ENCODE peak calls at places on chromosomes 4 and X, in ten cellular contexts. P is left ventricle myocardium inferior, H is foreskin fibroblast, W is psoas muscle, F is AG04450, V is NB4, J is endodermal cell, T is pancreas, M is right lobe of liver, Z is adrenal gland. B is an unnamed sample.

GRCh38 chr4:54231419-54232150 is 2.5 kb downstream of the PDGFRA start:
- DNase-seq in P (peak), H (peak), W (peak), F (no peak), V (no peak), J (peak), T (no peak), M (peak), Z (peak), B (peak)

GRCh38 chr4:127212269-127212580 is 420.5 kb upstream of the INTU start:
- DNase-seq in P (no peak), H (no peak), W (no peak), F (no peak), V (no peak), J (no peak), T (no peak), M (no peak), Z (no peak), B (no peak)

GRCh38 chr4:39950861-39951481 is 26.7 kb downstream of the PDS5A start:
- DNase-seq in P (no peak), H (no peak), W (no peak), F (no peak), V (no peak), J (no peak), T (no peak), M (no peak), Z (no peak), B (no peak)

GRCh38 chr4:84660606-84661005 is 77.7 kb downstream of the CDS1 start:
- DNase-seq in P (no peak), H (no peak), W (no peak), F (no peak), V (no peak), J (no peak), T (no peak), M (no peak), Z (no peak), B (no peak)

GRCh38 chr4:89056953-89057398 is at the start of gene FAM13A:
- DNase-seq in P (peak), H (peak), W (peak), F (peak), V (peak), J (peak), T (peak), M (peak), Z (peak), B (peak)

GRCh38 chr4:4985844-4986243 is 33.4 kb downstream of the CYTL1 start:
- DNase-seq in P (no peak), H (peak), W (no peak), F (no peak), V (peak), J (peak), T (no peak), M (no peak), Z (no peak), B (no peak)

GRCh38 chr4:174086829-174087799 is 196.4 kb downstream of the FBXO8 start:
- DNase-seq in P (no peak), H (no peak), W (no peak), F (no peak), V (no peak), J (no peak), T (no peak), M (no peak), Z (no peak), B (no peak)

GRCh38 chr4:86521373-86521969 is 72.6 kb upstream of the PTPN13 start:
- DNase-seq in P (no peak), H (no peak), W (no peak), F (no peak), V (peak), J (no peak), T (no peak), M (no peak), Z (no peak), B (no peak)

GRCh38 chr4:149885896-149886295 is 70.3 kb upstream of the IQCM start:
- DNase-seq in P (no peak), H (peak), W (no peak), F (peak), V (no peak), J (no peak), T (no peak), M (no peak), Z (no peak), B (peak)

GRCh38 chr4:37982736-37983135 is 22.5 kb downstream of the PTTG2 start:
- DNase-seq in P (no peak), H (no peak), W (no peak), F (no peak), V (no peak), J (no peak), T (no peak), M (no peak), Z (no peak), B (no peak)

GRCh38 chr4:40550900-40551546 is 78.6 kb downstream of the RBM47 start:
- DNase-seq in P (no peak), H (peak), W (no peak), F (no peak), V (peak), J (no peak), T (peak), M (no peak), Z (no peak), B (peak)

GRCh38 chr4:26953361-26953760 is 92.7 kb downstream of the STIM2 start:
- DNase-seq in P (no peak), H (no peak), W (no peak), F (no peak), V (no peak), J (no peak), T (no peak), M (no peak), Z (no peak), B (no peak)

GRCh38 chrX:97117572-97117971 is 233.9 kb downstream of the RPA4 start:
- DNase-seq in P (no peak), H (no peak), W (no peak), F (no peak), V (no peak), J (no peak), T (no peak), M (no peak), Z (no peak), B (no peak)

GRCh38 chr4:102620697-102621497 is 119.7 kb downstream of the NFKB1 start:
- DNase-seq in P (no peak), H (peak), W (no peak), F (peak), V (peak), J (no peak), T (peak), M (peak), Z (peak), B (peak)

GRCh38 chrX:47854474-47854873 is 17.8 kb downstream of the ZNF81 start:
- DNase-seq in P (peak), H (peak), W (no peak), F (no peak), V (peak), J (peak), T (peak), M (peak), Z (peak), B (peak)

GRCh38 chrX:54172455-54172854 is 10.6 kb downstream of the FAM120C start:
- DNase-seq in P (no peak), H (no peak), W (no peak), F (no peak), V (no peak), J (no peak), T (no peak), M (no peak), Z (no peak), B (no peak)

GRCh38 chr4:38663801-38664703 is at the start of gene KLF3:
- DNase-seq in P (peak), H (peak), W (peak), F (peak), V (peak), J (peak), T (peak), M (peak), Z (peak), B (peak)

GRCh38 chr4:157509286-157509685 is 288.8 kb downstream of the GRIA2 start:
- DNase-seq in P (no peak), H (no peak), W (no peak), F (no peak), V (no peak), J (no peak), T (no peak), M (no peak), Z (no peak), B (no peak)

GRCh38 chr4:182575225-182575624 is 332.0 kb downstream of the TENM3 start:
- DNase-seq in P (no peak), H (no peak), W (no peak), F (no peak), V (no peak), J (no peak), T (no peak), M (no peak), Z (no peak), B (no peak)

GRCh38 chr4:8516996-8517550 is 63.1 kb upstream of the GPR78 start:
- DNase-seq in P (no peak), H (no peak), W (no peak), F (no peak), V (no peak), J (no peak), T (no peak), M (no peak), Z (no peak), B (no peak)

GRCh38 chrX:1322393-1322792 is 14.2 kb upstream of the IL3RA start:
- DNase-seq in P (no peak), H (no peak), W (no peak), F (no peak), V (peak), J (no peak), T (no peak), M (no peak), Z (no peak), B (no peak)

GRCh38 chr4:153344131-153345010 is at the start of gene MND1:
- DNase-seq in P (peak), H (peak), W (peak), F (no peak), V (peak), J (peak), T (peak), M (peak), Z (peak), B (peak)

GRCh38 chr4:55807556-55807955 is 12.0 kb upstream of the EXOC1L start:
- DNase-seq in P (no peak), H (no peak), W (no peak), F (no peak), V (no peak), J (no peak), T (no peak), M (no peak), Z (no peak), B (no peak)

GRCh38 chr4:5979981-5980380 is 38.2 kb downstream of the C4orf50 start:
- DNase-seq in P (no peak), H (no peak), W (no peak), F (no peak), V (peak), J (peak), T (no peak), M (no peak), Z (peak), B (peak)

GRCh38 chr4:56958111-56958517 is 19.3 kb downstream of the NOA1 start:
- DNase-seq in P (peak), H (peak), W (peak), F (peak), V (peak), J (no peak), T (peak), M (peak), Z (peak), B (peak)

GRCh38 chr4:106618920-106619319 is 250.3 kb upstream of the GIMD1 start:
- DNase-seq in P (no peak), H (peak), W (no peak), F (no peak), V (peak), J (no peak), T (no peak), M (no peak), Z (no peak), B (peak)

GRCh38 chrX:129980540-129981206 is 1.8 kb upstream of the BCORL1 start:
- DNase-seq in P (peak), H (peak), W (peak), F (no peak), V (peak), J (peak), T (peak), M (peak), Z (no peak), B (no peak)
- H3K4me3 ChIP-seq in P (no peak), H (peak), W (no peak), F (peak), V (peak), J (peak), T (no peak), M (no peak), Z (no peak), B (peak)

GRCh38 chrX:136767104-136767941 is 13.4 kb downstream of the ARHGEF6 start:
- DNase-seq in P (peak), H (peak), W (peak), F (no peak), V (peak), J (peak), T (peak), M (peak), Z (peak), B (peak)
- TF ChIP-seq CTCF in P (peak), H (peak), W (peak), F (no peak), V (no peak), J (peak), T (no peak), M (peak), Z (peak), B (no peak)

DNA sequence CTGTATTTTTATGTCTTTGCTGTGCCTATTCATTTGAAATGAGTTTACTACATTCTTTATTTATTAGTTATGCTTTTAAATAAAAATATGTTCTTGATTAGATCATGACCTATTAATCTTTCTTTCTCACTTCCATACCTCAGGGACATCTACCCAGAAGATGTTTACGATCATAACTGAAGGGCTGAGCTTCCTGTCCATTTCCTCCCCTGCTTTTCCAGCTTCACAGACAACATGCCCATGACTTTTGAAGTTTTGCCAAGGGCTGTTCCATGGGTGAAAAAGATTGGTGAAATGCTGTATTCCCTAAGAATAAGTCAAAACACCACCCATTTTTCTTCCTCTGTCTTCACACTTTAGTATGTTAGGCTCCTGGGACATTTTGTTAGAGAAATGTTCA is 99.7 kb upstream of the DDIT4L start:
- DNase-seq in P (no peak), H (peak), W (no peak), F (no peak), V (no peak), J (no peak), T (no peak), M (no peak), Z (no peak), B (peak)
- H3K4me3 ChIP-seq in P (no peak), H (no peak), W (no peak), F (no peak), V (no peak), J (no peak), T (no peak), M (no peak), Z (no peak), B (no peak)

DNA sequence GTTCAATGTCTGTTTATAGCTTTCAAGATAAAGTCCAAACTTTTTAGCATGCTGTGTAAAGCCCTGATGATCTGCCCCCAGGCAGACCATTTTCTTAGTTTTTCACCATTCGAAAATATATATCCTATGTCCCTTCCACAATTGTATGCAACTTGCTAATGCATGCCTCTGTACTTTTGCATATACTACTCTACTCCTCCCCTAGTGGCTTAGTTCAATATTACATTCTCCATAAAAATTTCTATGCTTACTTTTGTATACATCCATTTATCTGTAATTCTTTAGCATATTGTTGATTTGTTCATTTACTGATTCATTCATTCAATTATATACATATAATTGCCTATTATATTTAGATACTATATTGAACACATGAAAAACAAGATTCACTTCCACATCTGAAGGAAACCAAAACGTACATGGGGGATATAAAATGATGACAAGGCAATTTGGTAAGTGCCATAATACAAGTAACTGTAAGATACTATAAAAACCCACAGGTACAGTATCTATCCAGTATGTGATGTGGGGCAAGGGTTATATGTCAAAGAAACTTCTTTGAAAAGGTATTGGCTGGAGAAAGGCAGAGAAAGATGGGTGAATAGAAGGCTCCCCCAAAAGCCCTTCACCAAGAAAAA is 902.5 kb downstream of the FAM133A start:
- DNase-seq in P (no peak), H (no peak), W (no peak), F (no peak), V (peak), J (no peak), T (no peak), M (no peak), Z (no peak), B (no peak)
- TF ChIP-seq CTCF in P (no peak), H (no peak), W (no peak), F (no peak), V (no peak), J (peak), T (no peak), M (peak), Z (no peak), B (peak)

GRCh38 chrX:69222103-69223090 is 57.1 kb upstream of the PJA1 start:
- DNase-seq in P (peak), H (peak), W (peak), F (peak), V (peak), J (peak), T (peak), M (peak), Z (peak), B (peak)

GRCh38 chrX:69218407-69218806 is 53.2 kb upstream of the PJA1 start:
- DNase-seq in P (no peak), H (no peak), W (no peak), F (no peak), V (no peak), J (no peak), T (no peak), M (no peak), Z (no peak), B (peak)

GRCh38 chrX:69216446-69216845 is 51.2 kb upstream of the PJA1 start:
- DNase-seq in P (no peak), H (no peak), W (no peak), F (no peak), V (no peak), J (no peak), T (no peak), M (no peak), Z (no peak), B (no peak)

GRCh38 chrX:69216911-69217310 is 51.7 kb upstream of the PJA1 start:
- DNase-seq in P (no peak), H (peak), W (no peak), F (no peak), V (no peak), J (no peak), T (no peak), M (no peak), Z (no peak), B (no peak)

DNA sequence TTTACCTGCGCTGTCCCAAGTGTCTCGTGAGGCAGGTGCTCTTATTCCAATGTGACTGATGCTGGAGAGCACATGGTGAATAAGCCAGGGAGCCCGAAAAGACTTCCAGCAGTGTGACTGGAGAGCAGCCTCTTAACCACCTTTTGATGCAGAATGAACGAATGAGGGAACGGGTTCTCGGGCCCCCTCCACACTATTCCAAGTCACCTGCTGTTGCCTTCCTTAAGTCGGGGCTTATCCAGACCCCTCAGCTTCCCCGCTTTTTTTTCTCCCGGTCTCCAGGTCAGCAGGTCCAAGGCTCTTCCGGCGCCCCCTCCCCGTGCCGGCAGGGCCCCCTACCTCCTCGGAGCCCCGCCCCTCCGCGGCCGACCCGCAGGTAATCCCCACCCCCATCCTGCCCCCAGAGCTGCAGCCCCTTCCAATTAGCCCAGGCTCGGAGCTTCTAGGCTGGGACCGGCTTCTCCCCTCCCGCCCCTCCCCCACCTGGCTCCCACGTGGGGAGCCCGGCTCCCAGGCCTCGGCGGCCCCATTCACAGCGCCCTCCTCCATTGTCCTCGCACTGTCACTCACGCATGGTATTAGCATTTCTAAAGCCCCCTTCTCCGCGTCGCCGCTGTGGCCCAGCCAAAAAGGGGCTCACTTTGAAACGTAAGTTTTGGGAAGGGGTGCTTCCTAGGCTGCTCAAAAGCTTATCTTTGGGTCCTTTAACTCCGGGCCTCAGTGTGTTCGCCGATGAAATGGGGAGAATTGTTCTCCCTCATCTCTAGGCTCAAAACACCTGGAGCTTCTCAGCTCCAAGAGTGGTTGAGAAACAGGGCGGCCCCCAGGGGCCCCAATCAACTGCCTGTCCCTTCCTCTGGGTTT is 56.2 kb upstream of the PJA1 start:
- DNase-seq in P (no peak), H (no peak), W (no peak), F (no peak), V (peak), J (peak), T (no peak), M (no peak), Z (no peak), B (no peak)
- H3K4me3 ChIP-seq in P (no peak), H (no peak), W (no peak), F (no peak), V (no peak), J (no peak), T (no peak), M (no peak), Z (no peak), B (no peak)

GRCh38 chrX:18996536-18996935 is 12.6 kb upstream of the PHKA2 start:
- DNase-seq in P (no peak), H (no peak), W (no peak), F (no peak), V (no peak), J (no peak), T (no peak), M (no peak), Z (no peak), B (no peak)

GRCh38 chrX:18994713-18995112 is 10.8 kb upstream of the PHKA2 start:
- DNase-seq in P (no peak), H (peak), W (no peak), F (peak), V (no peak), J (no peak), T (no peak), M (no peak), Z (no peak), B (peak)

GRCh38 chrX:18995216-18995615 is 11.3 kb upstream of the PHKA2 start:
- DNase-seq in P (no peak), H (peak), W (no peak), F (no peak), V (no peak), J (no peak), T (no peak), M (no peak), Z (no peak), B (peak)

GRCh38 chrX:18997916-18998315 is 14.0 kb upstream of the PHKA2 start:
- DNase-seq in P (no peak), H (peak), W (no peak), F (no peak), V (no peak), J (peak), T (no peak), M (no peak), Z (no peak), B (peak)

DNA sequence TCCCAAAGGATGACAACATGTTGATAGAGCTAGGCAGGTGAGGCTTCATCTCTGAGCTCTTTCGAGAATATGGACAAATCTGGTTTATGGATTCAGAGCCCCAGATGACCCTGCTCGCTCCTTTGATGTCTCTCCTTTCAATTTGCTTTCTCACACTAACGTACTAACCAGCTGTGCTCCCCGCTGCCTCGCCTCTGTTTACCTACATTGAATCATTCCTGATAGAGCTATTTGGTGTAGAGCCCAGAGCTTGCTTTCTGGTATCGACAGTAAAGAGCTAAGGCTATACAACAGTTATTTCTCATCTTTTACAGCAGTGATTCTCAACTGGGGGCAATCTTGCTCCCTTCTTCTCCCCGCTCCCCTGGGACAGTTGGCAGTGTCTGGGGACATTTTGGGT is 8.9 kb upstream of the PHKA2 start:
- DNase-seq in P (no peak), H (no peak), W (no peak), F (no peak), V (no peak), J (no peak), T (peak), M (no peak), Z (no peak), B (no peak)
- TF ChIP-seq CTCF in P (no peak), H (no peak), W (no peak), F (no peak), V (no peak), J (no peak), T (no peak), M (no peak), Z (no peak), B (no peak)

B was measured in fibroblast of mammary gland.